ENCODE peak calls at places on chromosomes 5 and 9, in five cellular contexts. M is A549, Y is MM.1S, X is hepatocyte, F is spleen. G is an unnamed sample.

GRCh38 chr5:75648712-75649111 is 37.5 kb downstream of the ANKDD1B start:
- DNase-seq in M (no peak), Y (no peak), X (peak; percentile 72), F (no peak), G (no peak)

GRCh38 chr5:127947886-127948285 is 135.7 kb upstream of the SLC12A2 start:
- DNase-seq in M (no peak), Y (no peak), X (no peak), F (no peak), G (no peak)

GRCh38 chr5:124199902-124200301 is 546.5 kb downstream of the ZNF608 start:
- DNase-seq in M (no peak), Y (no peak), X (no peak), F (no peak), G (no peak)

GRCh38 chr5:139698461-139699146 is 50.5 kb downstream of the CXXC5 start:
- DNase-seq in M (no peak), Y (no peak), X (peak; percentile 73), F (peak; percentile 84), G (peak; percentile 80)

GRCh38 chr5:145510324-145510723 is 324.8 kb downstream of the PRELID2 start:
- DNase-seq in M (no peak), Y (no peak), X (peak; percentile 36), F (no peak), G (peak; percentile 76)

GRCh38 chr5:41636605-41637004 is 126.2 kb upstream of the PLCXD3 start:
- DNase-seq in M (peak; percentile 48), Y (peak; percentile 8), X (peak; percentile 31), F (no peak), G (peak; percentile 38)

GRCh38 chr9:93091056-93091452 is 5.0 kb upstream of the CARD19 start:
- DNase-seq in M (no peak), Y (no peak), X (no peak), F (peak; percentile 23), G (no peak)

GRCh38 chr5:124043456-124043855 is 531.5 kb downstream of the CSNK1G3 start:
- DNase-seq in M (peak; percentile 52), Y (no peak), X (no peak), F (no peak), G (no peak)

GRCh38 chr5:159456722-159457462 is 126.6 kb upstream of the IL12B start:
- DNase-seq in M (peak; percentile 35), Y (peak; percentile 88), X (no peak), F (no peak), G (no peak)

GRCh38 chr5:166926098-166926497 is 1365.3 kb upstream of the WWC1 start:
- DNase-seq in M (no peak), Y (no peak), X (no peak), F (no peak), G (no peak)

GRCh38 chr9:126147620-126148522 is 178.8 kb upstream of the MVB12B start:
- DNase-seq in M (no peak), Y (no peak), X (no peak), F (peak; percentile 42), G (no peak)

GRCh38 chr5:132388244-132389050 is 18.9 kb downstream of the SLC22A5 start:
- DNase-seq in M (no peak), Y (peak; percentile 48), X (peak; percentile 47), F (no peak), G (peak; percentile 57)

GRCh38 chr5:156838966-156839365 is 11.1 kb upstream of the PPP1R2B start:
- DNase-seq in M (no peak), Y (no peak), X (no peak), F (no peak), G (no peak)

GRCh38 chr5:128551476-128551875 is 13.4 kb upstream of the FBN2 start:
- DNase-seq in M (no peak), Y (no peak), X (no peak), F (no peak), G (no peak)

GRCh38 chr5:50727149-50727496 is 60.7 kb downstream of the PARP8 start:
- DNase-seq in M (no peak), Y (no peak), X (no peak), F (no peak), G (no peak)

GRCh38 chr9:113501129-113501686 is 37.7 kb downstream of the RGS3 start:
- DNase-seq in M (no peak), Y (no peak), X (no peak), F (peak; percentile 85), G (no peak)

GRCh38 chr9:137853392-137853995 is 24.1 kb upstream of the CACNA1B start:
- DNase-seq in M (no peak), Y (no peak), X (no peak), F (no peak), G (no peak)

GRCh38 chr9:86955554-86955953 is 8.2 kb upstream of the GAS1 start:
- DNase-seq in M (no peak), Y (no peak), X (no peak), F (no peak), G (peak; percentile 30)

GRCh38 chr9:86783884-86784283 is 163.4 kb downstream of the GAS1 start:
- DNase-seq in M (no peak), Y (no peak), X (no peak), F (no peak), G (peak; percentile 95)

GRCh38 chr5:160479926-160480325 is 58.3 kb downstream of the PTTG1 start:
- DNase-seq in M (no peak), Y (no peak), X (no peak), F (no peak), G (no peak)

GRCh38 chr9:126927419-126927818 is 12.8 kb downstream of the RALGPS1 start:
- DNase-seq in M (no peak), Y (no peak), X (peak; percentile 40), F (no peak), G (no peak)

GRCh38 chr9:120783611-120784047 is 9.6 kb downstream of the FBXW2 start:
- DNase-seq in M (peak; percentile 60), Y (no peak), X (no peak), F (no peak), G (no peak)

GRCh38 chr9:113343732-113344231 is 3.7 kb upstream of the WDR31 start:
- DNase-seq in M (no peak), Y (peak; percentile 41), X (peak; percentile 84), F (no peak), G (peak; percentile 95)

GRCh38 chr5:24623018-24623417 is 21.8 kb downstream of the CDH10 start:
- DNase-seq in M (no peak), Y (no peak), X (peak; percentile 6), F (no peak), G (peak; percentile 14)

GRCh38 chr9:71025728-71026127 is 95.7 kb downstream of the TRPM3 start:
- DNase-seq in M (no peak), Y (no peak), X (no peak), F (no peak), G (no peak)

GRCh38 chr5:40361378-40361777 is 318.3 kb upstream of the PTGER4 start:
- DNase-seq in M (no peak), Y (no peak), X (no peak), F (no peak), G (no peak)

GRCh38 chr9:72921888-72922654 is 30.8 kb downstream of the ALDH1A1 start:
- DNase-seq in M (no peak), Y (no peak), X (no peak), F (no peak), G (no peak)

GRCh38 chr9:88791105-88791805 is 200.0 kb upstream of the S1PR3 start:
- DNase-seq in M (no peak), Y (no peak), X (no peak), F (no peak), G (no peak)

GRCh38 chr5:52734557-52734956 is 53.2 kb upstream of the ITGA1 start:
- DNase-seq in M (no peak), Y (no peak), X (no peak), F (no peak), G (no peak)

GRCh38 chr5:52738095-52738506 is 49.6 kb upstream of the ITGA1 start:
- DNase-seq in M (no peak), Y (no peak), X (no peak), F (no peak), G (peak; percentile 57)

GRCh38 chr5:52740007-52740406 is 47.7 kb upstream of the ITGA1 start:
- DNase-seq in M (no peak), Y (no peak), X (no peak), F (no peak), G (no peak)

DNA sequence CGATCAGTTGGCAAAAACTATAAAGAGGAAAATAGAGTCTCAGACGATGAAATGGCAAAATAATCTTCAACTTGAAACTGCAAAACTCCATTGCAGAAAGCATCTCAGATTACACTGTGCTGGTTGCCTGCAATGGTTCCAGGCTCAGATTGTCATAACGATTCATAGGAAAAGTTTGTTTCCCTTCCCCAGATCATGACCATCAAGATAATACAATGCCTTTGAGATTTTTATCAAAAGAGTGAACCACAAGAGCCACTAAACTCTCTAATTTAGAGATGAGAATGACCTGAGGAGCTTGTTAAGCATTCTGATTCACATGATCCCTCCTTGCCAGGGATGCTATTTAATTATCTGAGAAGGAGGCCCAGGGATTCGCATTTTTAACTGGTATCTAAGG is 52.6 kb upstream of the ITGA1 start:
- DNase-seq in M (no peak), Y (no peak), X (no peak), F (no peak), G (no peak)
- TF ChIP-seq CTCF in M (no peak), Y (no peak), X (no peak), F (no peak), G (no peak)

GRCh38 chr5:15794117-15794985 is 294.4 kb downstream of the FBXL7 start:
- DNase-seq in M (no peak), Y (peak; percentile 64), X (peak; percentile 11), F (no peak), G (no peak)
- TF ChIP-seq CTCF in M (no peak), Y (peak; percentile 45), X (peak; percentile 47), F (no peak), G (peak; percentile 37)

DNA sequence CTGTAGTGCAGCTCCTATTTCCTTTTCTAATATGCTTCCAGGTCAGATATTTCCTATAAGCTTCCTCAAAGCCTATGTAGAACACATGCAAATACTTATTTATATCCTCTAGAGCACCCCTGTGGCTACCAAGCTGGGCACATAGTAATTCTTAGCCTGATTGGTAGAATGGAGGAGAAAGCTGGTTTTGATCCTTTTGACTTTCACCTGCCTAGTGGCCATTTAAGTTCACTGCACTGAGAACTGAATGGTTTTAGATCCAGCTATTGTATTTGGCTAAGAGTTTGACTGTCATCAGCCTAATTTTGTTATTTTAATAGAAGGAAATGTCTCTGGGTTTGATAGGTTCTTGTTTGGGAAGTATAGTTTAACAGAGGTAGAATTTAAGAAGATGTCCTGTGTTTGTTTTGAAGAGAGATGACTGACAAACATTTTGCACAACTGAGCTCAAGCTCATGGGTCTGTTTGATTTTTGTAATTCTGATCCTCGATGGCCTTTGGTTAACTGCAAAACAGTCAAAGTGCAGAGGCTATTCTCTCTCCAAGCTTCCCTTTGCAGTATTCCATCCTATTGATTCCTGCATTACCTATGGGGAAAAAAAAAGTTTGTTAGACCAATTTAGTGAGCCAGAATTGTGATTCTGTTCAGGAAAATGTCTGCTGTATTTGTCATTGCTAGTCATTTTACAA is 85.4 kb downstream of the KCNN2 start:
- DNase-seq in M (peak; percentile 11), Y (peak; percentile 12), X (no peak), F (no peak), G (no peak)
- TF ChIP-seq CTCF in M (no peak), Y (peak; percentile 32), X (peak; percentile 24), F (no peak), G (peak; percentile 31)

DNA sequence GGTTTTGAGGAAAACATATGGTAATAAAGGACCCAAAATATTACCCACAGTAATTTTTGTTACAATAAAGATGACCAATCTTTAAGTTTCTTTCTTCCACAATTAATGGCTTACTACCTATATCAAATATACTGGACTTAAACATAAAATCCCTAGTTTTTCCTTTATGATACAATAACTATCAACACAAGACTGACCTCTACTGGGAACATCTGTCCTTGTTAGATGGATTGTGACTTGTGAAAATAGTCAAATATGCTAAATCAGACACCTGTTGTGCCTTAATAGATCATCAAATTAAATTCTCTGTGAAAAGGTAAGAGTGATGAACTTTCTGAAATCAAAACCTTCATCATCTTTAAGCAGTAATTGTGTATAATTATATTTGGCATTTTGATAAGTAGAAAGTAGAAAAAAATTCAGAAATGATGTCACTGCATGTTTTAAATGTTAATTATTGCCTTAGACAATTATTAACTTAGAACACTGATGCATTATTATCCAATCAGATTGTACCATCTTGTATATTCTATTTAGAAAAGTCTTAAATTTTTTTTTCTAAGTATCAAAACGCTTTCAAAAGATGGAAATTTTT is 113.6 kb downstream of the DEPDC1B start:
- DNase-seq in M (peak; percentile 53), Y (peak; percentile 37), X (peak; percentile 28), F (no peak), G (no peak)
- TF ChIP-seq CTCF in M (peak; percentile 75), Y (peak; percentile 54), X (peak; percentile 64), F (peak; percentile 6), G (peak; percentile 49)